ENCODE peak calls at places on chromosomes 13 and 19, in nine cellular contexts. Z is breast epithelium, R is endodermal cell, P is uterus, E is A549, Y is fibroblast of lung, D is astrocyte, W is lower leg skin, J is spleen. V is an unnamed sample.

GRCh38 chr19:3073159-3073563 is 10.9 kb upstream of the TLE5 start:
- DNase-seq in Z (no peak), R (no peak), P (no peak), E (no peak), Y (peak; percentile 89), D (peak; percentile 41), W (no peak), J (no peak), V (no peak)

GRCh38 chr19:38640368-38640767 is 7.1 kb upstream of the ACTN4 start:
- DNase-seq in Z (no peak), R (peak; percentile 36), P (no peak), E (no peak), Y (no peak), D (no peak), W (no peak), J (no peak), V (no peak)

GRCh38 chr13:111210488-111210887 is 95.4 kb downstream of the ARHGEF7 start:
- DNase-seq in Z (no peak), R (no peak), P (no peak), E (no peak), Y (peak; percentile 93), D (peak; percentile 87), W (no peak), J (no peak), V (no peak)

GRCh38 chr19:3570619-3571018 is 2.1 kb upstream of the HMG20B start:
- DNase-seq in Z (no peak), R (no peak), P (no peak), E (no peak), Y (no peak), D (no peak), W (no peak), J (no peak), V (no peak)

GRCh38 chr13:107376393-107377085 is 808.6 kb upstream of the ARGLU1 start:
- DNase-seq in Z (no peak), R (no peak), P (no peak), E (no peak), Y (no peak), D (peak; percentile 15), W (no peak), J (no peak), V (no peak)

GRCh38 chr19:35248310-35249145 is at the start of gene LSR:
- DNase-seq in Z (peak; percentile 89), R (peak; percentile 97), P (no peak), E (peak; percentile 69), Y (no peak), D (no peak), W (peak; percentile 93), J (peak; percentile 94), V (peak; percentile 91)

GRCh38 chr19:44796701-44797115 is 12.2 kb upstream of the BCAM start:
- DNase-seq in Z (peak; percentile 79), R (peak; percentile 85), P (no peak), E (no peak), Y (no peak), D (peak; percentile 14), W (no peak), J (no peak), V (no peak)

GRCh38 chr19:7348587-7349230 is at the start of gene ARHGEF18:
- DNase-seq in Z (no peak), R (no peak), P (no peak), E (no peak), Y (no peak), D (no peak), W (no peak), J (peak; percentile 94), V (peak; percentile 14)

GRCh38 chr13:51397262-51397933 is 55.4 kb downstream of the INTS6 start:
- DNase-seq in Z (no peak), R (peak; percentile 48), P (peak; percentile 17), E (no peak), Y (peak; percentile 69), D (peak; percentile 77), W (peak; percentile 84), J (no peak), V (no peak)

GRCh38 chr13:18739310-18739709 is 442.3 kb downstream of the TUBA3C start:
- DNase-seq in Z (no peak), R (no peak), P (no peak), E (no peak), Y (no peak), D (no peak), W (no peak), J (no peak), V (no peak)

GRCh38 chr19:46021531-46022041 is 1.3 kb downstream of the PGLYRP1 start:
- DNase-seq in Z (no peak), R (peak; percentile 58), P (no peak), E (no peak), Y (no peak), D (no peak), W (no peak), J (no peak), V (no peak)

GRCh38 chr13:28336193-28336657 is 158.7 kb downstream of the FLT1 start:
- DNase-seq in Z (no peak), R (no peak), P (peak; percentile 37), E (no peak), Y (no peak), D (no peak), W (no peak), J (no peak), V (no peak)

GRCh38 chr13:86870388-86870966 is 800.7 kb upstream of the SLITRK5 start:
- DNase-seq in Z (no peak), R (no peak), P (no peak), E (no peak), Y (peak; percentile 49), D (no peak), W (no peak), J (no peak), V (no peak)

GRCh38 chr13:110103026-110103425 is 203.9 kb downstream of the COL4A1 start:
- DNase-seq in Z (no peak), R (no peak), P (no peak), E (no peak), Y (no peak), D (no peak), W (no peak), J (no peak), V (no peak)

DNA sequence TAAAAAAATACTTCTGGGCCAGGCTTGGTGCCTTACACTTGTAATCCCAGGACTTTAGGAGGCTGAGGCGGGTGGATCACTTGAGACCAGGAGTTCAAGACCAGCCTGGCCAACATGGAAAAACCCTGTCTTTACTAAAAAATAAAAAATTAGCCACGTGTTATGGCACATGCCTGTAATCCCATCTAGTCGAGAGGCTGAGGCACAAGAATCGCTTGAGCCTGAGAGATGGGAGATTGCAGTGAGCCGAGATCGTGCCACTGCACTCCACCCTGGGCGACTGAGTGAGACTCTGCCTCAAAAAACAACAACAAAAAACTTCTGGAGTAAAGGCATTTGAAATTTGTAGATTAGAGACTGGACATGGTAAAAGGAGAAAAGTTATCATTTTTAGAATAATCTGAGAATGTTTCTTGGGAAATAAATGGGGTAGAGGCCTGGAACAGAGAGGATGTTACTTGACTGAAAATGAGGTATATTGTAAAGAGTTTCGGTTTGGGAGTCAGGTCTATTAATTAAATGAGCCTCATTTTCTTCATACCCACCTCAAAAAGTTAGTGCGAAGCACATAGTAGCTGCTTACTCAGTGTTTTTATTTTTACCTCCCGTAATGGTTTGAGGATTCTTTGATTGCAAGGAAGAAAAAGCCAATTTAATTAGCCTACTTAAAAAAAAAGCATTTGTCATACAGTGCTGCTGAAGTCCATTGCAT is 2.6 kb downstream of the AKAP11 start:
- DNase-seq in Z (no peak), R (no peak), P (no peak), E (no peak), Y (no peak), D (no peak), W (no peak), J (no peak), V (no peak)
- H3K4me3 ChIP-seq in Z (no peak overlapping the region), R (no peak overlapping the region), P (no peak overlapping the region), E (no peak overlapping the region), Y (no peak overlapping the region), D (no peak overlapping the region), W (no peak overlapping the region), J (no peak overlapping the region), V (no peak overlapping the region)

DNA sequence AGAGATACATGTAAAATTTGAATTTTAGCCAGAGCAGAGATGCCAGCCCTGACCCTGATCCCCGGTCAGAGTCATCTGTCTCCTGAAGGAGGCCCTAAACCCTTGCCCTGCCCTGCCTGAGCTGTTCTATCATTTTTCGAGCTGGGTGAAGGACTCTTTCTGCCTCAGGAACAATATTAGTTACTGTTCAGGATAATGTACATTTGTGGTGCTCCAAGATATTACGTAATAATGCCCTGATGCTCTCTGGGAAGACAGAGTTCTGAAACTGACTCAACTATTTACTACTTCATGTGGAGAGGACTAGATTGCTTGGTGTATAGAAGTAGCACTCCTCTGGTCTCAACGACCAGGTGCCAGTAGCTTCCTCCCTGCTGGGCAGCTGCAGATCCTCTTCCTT is 37.9 kb upstream of the UBL3 start:
- DNase-seq in Z (no peak), R (no peak), P (no peak), E (no peak), Y (peak; percentile 30), D (no peak), W (no peak), J (no peak), V (no peak)
- TF ChIP-seq CTCF in Z (no peak), R (no peak), P (no peak), E (no peak), Y (no peak), D (no peak), W (no peak), J (no peak), V (no peak)

DNA sequence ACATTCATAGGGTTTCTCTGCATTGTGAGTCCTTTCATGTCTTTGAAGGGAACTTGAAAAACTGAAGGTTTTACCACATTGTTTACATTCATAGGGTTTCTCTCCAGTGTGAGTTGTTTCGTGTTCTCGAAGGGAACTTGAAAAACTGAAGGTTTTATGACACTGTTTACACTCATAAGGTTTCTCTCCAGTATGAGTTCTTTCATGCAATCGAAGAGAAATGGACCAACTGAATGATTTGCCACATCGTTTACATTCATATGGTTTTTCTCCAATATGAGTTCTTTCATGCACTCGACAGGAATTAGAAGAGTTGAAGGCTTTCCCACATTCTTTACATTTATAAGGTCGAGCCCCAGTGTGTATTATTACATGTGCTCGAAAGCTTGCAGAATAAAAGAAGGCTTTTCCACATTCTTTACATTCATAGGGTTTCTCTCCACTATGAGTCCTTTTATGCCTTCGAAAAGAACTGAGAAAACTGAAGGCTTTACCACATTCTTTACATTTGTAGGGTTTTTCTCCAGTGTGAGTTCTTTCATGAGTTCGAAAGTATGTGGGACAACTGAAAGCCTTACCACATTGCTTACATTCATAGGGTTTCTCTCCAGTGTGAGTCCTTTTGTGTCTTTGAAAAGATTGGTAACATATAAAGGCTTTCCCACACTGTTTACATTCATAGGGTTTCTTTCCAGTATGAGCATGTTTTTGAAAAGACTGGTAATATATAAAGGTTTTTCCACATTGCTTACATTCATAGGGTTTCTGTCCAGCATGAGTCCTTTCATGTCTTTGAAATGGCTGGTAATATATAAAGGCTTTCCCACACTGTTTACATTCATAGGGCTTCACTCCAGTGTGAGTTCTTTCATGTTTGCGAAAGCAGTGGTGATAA is 20.7 kb downstream of the ZNF14 start:
- DNase-seq in Z (no peak), R (no peak), P (no peak), E (no peak), Y (no peak), D (no peak), W (no peak), J (no peak), V (no peak)
- H3K4me3 ChIP-seq in Z (no peak overlapping the region), R (peak overlapping the region; percentile 75), P (no peak overlapping the region), E (no peak overlapping the region), Y (no peak overlapping the region), D (no peak overlapping the region), W (no peak overlapping the region), J (no peak overlapping the region), V (no peak overlapping the region)

DNA sequence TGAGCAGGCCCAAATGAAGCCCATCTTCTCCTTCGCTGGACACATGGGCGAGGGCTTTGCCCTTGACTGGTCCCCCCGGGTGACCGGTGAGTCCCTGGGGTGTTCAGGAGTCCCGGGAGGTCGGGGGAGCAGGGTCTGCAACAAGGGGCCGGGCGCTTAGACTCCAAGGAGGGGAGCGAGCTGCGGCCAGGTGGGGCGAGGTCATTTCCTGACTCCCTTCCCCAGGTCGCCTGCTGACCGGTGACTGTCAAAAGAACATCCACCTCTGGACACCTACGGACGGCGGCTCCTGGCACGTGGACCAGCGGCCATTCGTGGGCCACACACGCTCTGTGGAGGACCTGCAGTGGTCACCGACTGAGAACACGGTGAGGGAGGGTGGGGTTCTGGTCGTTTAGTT is 4.7 kb downstream of the GRWD1 start:
- DNase-seq in Z (no peak), R (no peak), P (no peak), E (no peak), Y (no peak), D (no peak), W (no peak), J (no peak), V (no peak)
- TF ChIP-seq CTCF in Z (no peak), R (no peak), P (no peak), E (no peak), Y (no peak), D (no peak), W (no peak), J (no peak), V (no peak)